ENCODE peak calls at places on chromosome 10, in four cellular contexts. V, W, G and F are unnamed samples.

GRCh38 chr10:42942279-42942932 is 134.5 kb upstream of the RET start:
- DNase-seq in W (no peak), V (no peak), G (no peak), F (no peak)

GRCh38 chr10:776772-777171 is 87.3 kb upstream of the DIP2C start:
- DNase-seq in W (no peak), G (no peak), V (no peak), F (no peak)

GRCh38 chr10:110919349-110919931 is at the start of gene SHOC2:
- DNase-seq in V (no peak), W (peak), G (peak), F (no peak)

GRCh38 chr10:58843760-58844159 is 331.1 kb downstream of the BICC1 start:
- DNase-seq in V (no peak), W (no peak), G (no peak), F (no peak)

GRCh38 chr10:119726291-119727261 is 726 bp downstream of the INPP5F start:
- DNase-seq in G (no peak), V (no peak), W (peak), F (no peak)

GRCh38 chr10:30454744-30455498 is 20.9 kb downstream of the MAP3K8 start:
- DNase-seq in W (no peak), V (no peak), G (no peak), F (no peak)

GRCh38 chr10:111822661-111823060 is 360.9 kb downstream of the GPAM start:
- DNase-seq in V (no peak), G (no peak), W (no peak), F (no peak)

GRCh38 chr10:12194752-12195271 is 879 bp downstream of the NUDT5 start:
- DNase-seq in V (no peak), W (peak), G (peak), F (peak)

GRCh38 chr10:133308431-133309110 is at the start of the genes TUBGCP2 and ZNF511:
- DNase-seq in V (peak), W (peak), G (peak), F (peak)

GRCh38 chr10:51768886-51769285 is 69.5 kb upstream of the CSTF2T start:
- DNase-seq in G (no peak), V (no peak), W (no peak), F (no peak)

GRCh38 chr10:134743-135600 is at the start of gene ZMYND11:
- DNase-seq in G (peak), V (no peak), W (peak), F (no peak)

GRCh38 chr10:63114031-63114814 is 18.9 kb upstream of the NRBF2 start:
- DNase-seq in V (peak), W (no peak), G (peak), F (no peak)

GRCh38 chr10:44809652-44810051 is 101.5 kb upstream of the TMEM72 start:
- DNase-seq in G (no peak), V (no peak), W (peak), F (no peak)

GRCh38 chr10:125035588-125036298 is 93.8 kb downstream of the ZRANB1 start:
- DNase-seq in V (no peak), G (no peak), W (no peak), F (no peak)

GRCh38 chr10:79905322-79906314 is 43.3 kb downstream of the SFTPD start:
- DNase-seq in W (no peak), G (no peak), V (no peak), F (no peak)

GRCh38 chr10:110074298-110074697 is 66.5 kb downstream of the ADD3 start:
- DNase-seq in W (no peak), G (no peak), V (peak), F (no peak)

GRCh38 chr10:99370993-99371392 is 41.8 kb downstream of the CNNM1 start:
- DNase-seq in W (no peak), V (peak), G (peak), F (peak)

GRCh38 chr10:28300027-28300426 is 2.8 kb downstream of the MPP7 start:
- DNase-seq in W (no peak), G (peak), V (no peak), F (no peak)

GRCh38 chr10:30583778-30584415 is 45.7 kb downstream of the LYZL2 start:
- DNase-seq in W (no peak), V (peak), G (peak), F (peak)

GRCh38 chr10:122505011-122505410 is 43.7 kb downstream of the HTRA1 start:
- DNase-seq in V (no peak), W (no peak), G (no peak), F (no peak)

GRCh38 chr10:33664070-33664469 is 329.6 kb upstream of the NRP1 start:
- DNase-seq in G (no peak), W (no peak), V (no peak), F (no peak)

GRCh38 chr10:107914450-107915276 is 750.2 kb upstream of the SORCS1 start:
- DNase-seq in V (no peak), G (no peak), W (peak), F (peak)

GRCh38 chr10:109027534-109028185 is 895.7 kb downstream of the XPNPEP1 start:
- DNase-seq in G (no peak), V (no peak), W (no peak), F (no peak)

GRCh38 chr10:20891338-20891714 is 5.8 kb downstream of the NEBL start:
- DNase-seq in G (peak), V (no peak), W (no peak), F (no peak)

GRCh38 chr10:113958631-113959382 is 84.9 kb upstream of the ADRB1 start:
- DNase-seq in G (peak), W (no peak), V (peak), F (peak)

GRCh38 chr10:128257404-128257803 is 131.2 kb upstream of the MKI67 start:
- DNase-seq in G (no peak), V (no peak), W (no peak), F (no peak)

GRCh38 chr10:31940839-31941653 is 12.4 kb upstream of the ARHGAP12 start:
- DNase-seq in V (peak), G (peak), W (no peak), F (peak)

GRCh38 chr10:126839094-126839761 is 66.0 kb upstream of the DOCK1 start:
- DNase-seq in W (peak), V (no peak), G (no peak), F (no peak)

GRCh38 chr10:17735166-17735941 is 16.6 kb upstream of the TMEM236 start:
- DNase-seq in G (no peak), W (no peak), V (no peak), F (no peak)

GRCh38 chr10:90352288-90352687 is 505.6 kb downstream of the HTR7 start:
- DNase-seq in V (no peak), W (no peak), G (no peak), F (no peak)

GRCh38 chr10:34580214-34580613 is 234.9 kb downstream of the PARD3 start:
- DNase-seq in G (no peak), V (no peak), W (no peak), F (peak)

GRCh38 chr10:119103241-119103640 is 672 bp upstream of the DENND10 start:
- DNase-seq in G (no peak), W (no peak), V (no peak), F (no peak)

GRCh38 chr10:4656576-4657194 is 169.3 kb upstream of the AKR1E2 start:
- DNase-seq in W (peak), G (peak), V (peak), F (peak)

GRCh38 chr10:86523348-86523747 is 1.8 kb upstream of the WAPL start:
- DNase-seq in V (peak), G (peak), W (no peak), F (peak)

GRCh38 chr10:81866753-81867152 is 8.2 kb upstream of the NRG3 start:
- DNase-seq in V (no peak), W (no peak), G (no peak), F (no peak)

GRCh38 chr10:102186128-102186527 is 33.9 kb downstream of the NOLC1 start:
- DNase-seq in V (no peak), W (no peak), G (no peak), F (no peak)

GRCh38 chr10:3237530-3237929 is 64.9 kb upstream of the PITRM1 start:
- DNase-seq in V (no peak), G (no peak), W (no peak), F (no peak)

GRCh38 chr10:3237055-3237454 is 64.5 kb upstream of the PITRM1 start:
- DNase-seq in G (no peak), W (no peak), V (no peak), F (no peak)

GRCh38 chr10:3239066-3239919 is 66.7 kb upstream of the PITRM1 start:
- DNase-seq in G (peak), V (peak), W (peak), F (peak)

GRCh38 chr10:3236644-3237043 is 64.1 kb upstream of the PITRM1 start:
- DNase-seq in V (no peak), G (no peak), W (no peak), F (no peak)

GRCh38 chr10:3238115-3238871 is 65.7 kb upstream of the PITRM1 start:
- DNase-seq in G (no peak), W (no peak), V (no peak), F (no peak)
- TF ChIP-seq HMGXB4 in G (no peak), W (no peak), V (no peak), F (no peak)

GRCh38 chr10:46299531-46300366 is 13.0 kb downstream of the ANTXRL start:
- DNase-seq in G (no peak), V (no peak), W (no peak), F (no peak)

GRCh38 chr10:46298346-46299266 is 11.8 kb downstream of the ANTXRL start:
- DNase-seq in W (no peak), V (no peak), G (no peak), F (no peak)

GRCh38 chr10:46296629-46297275 is 10.0 kb downstream of the ANTXRL start:
- DNase-seq in G (no peak), W (no peak), V (no peak), F (no peak)

GRCh38 chr10:46299267-46299530 is 12.4 kb downstream of the ANTXRL start:
- DNase-seq in W (no peak), V (no peak), G (no peak), F (no peak)

DNA sequence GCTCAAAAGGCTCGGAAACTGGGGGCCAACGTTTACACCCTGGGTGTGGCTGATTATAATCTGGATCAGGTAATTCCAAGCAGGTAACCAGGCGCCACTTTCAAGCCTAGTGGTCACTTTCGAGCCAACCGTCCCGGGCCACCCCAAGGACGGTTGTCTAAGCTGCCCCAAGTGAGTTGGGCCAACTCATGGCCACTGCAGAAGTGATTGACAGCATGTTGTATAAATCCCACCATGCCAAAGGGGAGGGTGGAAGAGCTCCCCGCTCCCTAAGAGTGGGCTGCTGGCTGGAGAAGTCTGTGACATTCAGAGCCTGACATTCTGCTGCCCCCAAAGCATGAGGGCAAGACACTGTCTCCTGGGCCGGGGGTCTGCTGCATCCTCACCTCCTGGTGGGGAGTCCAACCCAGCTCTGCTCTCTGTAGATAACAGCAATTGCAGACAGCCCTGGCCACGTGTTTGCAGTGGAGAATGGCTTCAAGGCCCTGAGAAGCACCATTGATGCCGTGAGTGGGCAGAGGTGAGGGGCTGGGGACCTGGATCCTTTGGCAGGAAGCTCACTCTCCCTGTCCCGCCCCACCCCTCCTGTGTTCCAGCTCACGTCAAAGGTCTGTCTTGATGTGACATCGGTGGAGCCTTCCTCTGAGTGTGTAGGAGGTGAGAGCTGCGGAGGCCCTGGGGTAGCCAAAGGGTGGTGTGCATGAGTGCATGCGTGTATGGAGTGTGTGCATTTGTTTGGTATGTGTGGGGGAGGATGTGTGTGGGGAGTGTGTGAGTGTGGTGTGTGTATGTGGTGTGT is 10.8 kb downstream of the ANTXRL start:
- DNase-seq in W (no peak), V (no peak), G (no peak), F (no peak)
- TF ChIP-seq HMGXB4 in W (no peak), V (no peak), G (no peak), F (no peak)

GRCh38 chr10:48612241-48612943 is 7.5 kb upstream of the ARHGAP22 start:
- DNase-seq in V (no peak), W (no peak), G (no peak), F (no peak)

GRCh38 chr10:48609441-48609840 is 4.6 kb upstream of the ARHGAP22 start:
- DNase-seq in V (no peak), G (no peak), W (no peak), F (no peak)

GRCh38 chr10:48609899-48610584 is 5.2 kb upstream of the ARHGAP22 start:
- DNase-seq in G (no peak), W (no peak), V (no peak), F (no peak)

GRCh38 chr10:48610585-48611093 is 5.8 kb upstream of the ARHGAP22 start:
- DNase-seq in G (no peak), W (no peak), V (no peak), F (no peak)

GRCh38 chr10:48611133-48611532 is 6.3 kb upstream of the ARHGAP22 start:
- DNase-seq in W (no peak), G (no peak), V (no peak), F (no peak)
- TF ChIP-seq HMGXB4 in W (no peak), G (no peak), V (no peak), F (no peak)

GRCh38 chr10:49225218-49225876 is 37.2 kb upstream of the TMEM273 start:
- DNase-seq in G (peak), V (no peak), W (no peak), F (no peak)
- TF ChIP-seq HMGXB4 in G (no peak), V (no peak), W (no peak), F (no peak)

GRCh38 chr10:13816195-13816926 is 229.6 kb downstream of the PRPF18 start:
- DNase-seq in W (no peak), V (no peak), G (no peak), F (no peak)

GRCh38 chr10:13813540-13813939 is 226.8 kb downstream of the PRPF18 start:
- DNase-seq in W (no peak), G (no peak), V (no peak), F (no peak)

GRCh38 chr10:13812804-13813203 is 226.0 kb downstream of the PRPF18 start:
- DNase-seq in V (no peak), W (no peak), G (peak), F (no peak)

GRCh38 chr10:13820119-13820518 is 233.4 kb downstream of the PRPF18 start:
- DNase-seq in G (no peak), W (no peak), V (no peak), F (no peak)

GRCh38 chr10:13815766-13816165 is 229.0 kb downstream of the PRPF18 start:
- DNase-seq in V (no peak), W (no peak), G (no peak), F (no peak)
- TF ChIP-seq HMGXB4 in V (no peak), W (no peak), G (no peak), F (no peak)